ENCODE peak calls at places on chromosomes 3 and 15, in four cellular contexts. One of them, this sample, is unnamed.

GRCh38 chr3:38655708-38656300 is 6.3 kb upstream of the SCN5A start:
- DNase-seq in neural progenitor cell: peak
- DNase-seq in H9: peak
- DNase-seq in D721Med: no peak
- DNase-seq in this sample: peak

GRCh38 chr3:168933614-168934013 is 729.9 kb downstream of the MECOM start:
- DNase-seq in D721Med: no peak
- DNase-seq in H9: no peak
- DNase-seq in neural progenitor cell: no peak
- DNase-seq in this sample: no peak

GRCh38 chr3:105355355-105356063 is 11.2 kb upstream of the ALCAM start:
- DNase-seq in H9: no peak
- DNase-seq in neural progenitor cell: no peak
- DNase-seq in D721Med: no peak
- DNase-seq in this sample: peak

GRCh38 chr3:195616681-195617080 is 32.9 kb upstream of the APOD start:
- DNase-seq in D721Med: no peak
- DNase-seq in H9: no peak
- DNase-seq in neural progenitor cell: no peak
- DNase-seq in this sample: no peak

GRCh38 chr3:153295906-153296305 is 133.9 kb downstream of the RAP2B start:
- DNase-seq in neural progenitor cell: no peak
- DNase-seq in H9: no peak
- DNase-seq in D721Med: no peak
- DNase-seq in this sample: no peak

GRCh38 chr15:73369073-73369694 is 426 bp upstream of the HCN4 start:
- DNase-seq in neural progenitor cell: peak
- DNase-seq in H9: no peak
- DNase-seq in D721Med: no peak
- DNase-seq in this sample: no peak

GRCh38 chr15:39616731-39617455 is 36.0 kb downstream of the THBS1 start:
- DNase-seq in H9: no peak
- DNase-seq in D721Med: no peak
- DNase-seq in neural progenitor cell: no peak
- DNase-seq in this sample: no peak

GRCh38 chr3:116947809-116948208 is 238.2 kb downstream of the TUSC7 start:
- DNase-seq in D721Med: no peak
- DNase-seq in neural progenitor cell: no peak
- DNase-seq in H9: no peak
- DNase-seq in this sample: no peak

GRCh38 chr3:124986153-124987143 is 51.9 kb upstream of the MUC13 start:
- DNase-seq in D721Med: no peak
- DNase-seq in neural progenitor cell: peak
- DNase-seq in H9: no peak
- DNase-seq in this sample: peak

GRCh38 chr15:58748787-58749531 is 548 bp downstream of the ADAM10 start:
- DNase-seq in D721Med: no peak
- DNase-seq in neural progenitor cell: peak
- DNase-seq in H9: peak
- DNase-seq in this sample: peak

GRCh38 chr3:39644176-39644575 is 165.2 kb upstream of the MYRIP start:
- DNase-seq in D721Med: no peak
- DNase-seq in H9: no peak
- DNase-seq in neural progenitor cell: no peak
- DNase-seq in this sample: no peak

GRCh38 chr3:110077093-110077492 is 739.7 kb upstream of the DPPA4 start:
- DNase-seq in H9: no peak
- DNase-seq in neural progenitor cell: no peak
- DNase-seq in D721Med: no peak
- DNase-seq in this sample: no peak

GRCh38 chr15:51750942-51751686 is at the start of gene TMOD2:
- DNase-seq in neural progenitor cell: peak
- DNase-seq in D721Med: peak
- DNase-seq in H9: peak
- DNase-seq in this sample: peak

GRCh38 chr3:17602126-17602525 is 140.3 kb downstream of the TBC1D5 start:
- DNase-seq in neural progenitor cell: no peak
- DNase-seq in H9: no peak
- DNase-seq in D721Med: no peak
- DNase-seq in this sample: no peak

GRCh38 chr15:37789392-37789776 is 145.1 kb upstream of the TMCO5A start:
- DNase-seq in H9: no peak
- DNase-seq in D721Med: no peak
- DNase-seq in neural progenitor cell: no peak
- DNase-seq in this sample: no peak

GRCh38 chr3:101038393-101038792 is 45.2 kb upstream of the ABI3BP start:
- DNase-seq in D721Med: no peak
- DNase-seq in H9: no peak
- DNase-seq in neural progenitor cell: no peak
- DNase-seq in this sample: no peak

GRCh38 chr3:150059729-150060128 is 89.0 kb upstream of the PFN2 start:
- DNase-seq in H9: no peak
- DNase-seq in neural progenitor cell: no peak
- DNase-seq in D721Med: no peak
- DNase-seq in this sample: no peak

GRCh38 chr3:133330043-133330442 is 69.8 kb upstream of the BFSP2 start:
- DNase-seq in H9: peak
- DNase-seq in D721Med: no peak
- DNase-seq in neural progenitor cell: peak
- DNase-seq in this sample: no peak

GRCh38 chr3:5270656-5271055 is 83.1 kb downstream of the EDEM1 start:
- DNase-seq in H9: no peak
- DNase-seq in D721Med: no peak
- DNase-seq in neural progenitor cell: no peak
- DNase-seq in this sample: no peak

GRCh38 chr3:192122832-192123594 is 604.3 kb downstream of the FGF12 start:
- DNase-seq in D721Med: no peak
- DNase-seq in H9: no peak
- DNase-seq in neural progenitor cell: no peak
- DNase-seq in this sample: no peak

GRCh38 chr15:84810073-84810840 is 6.9 kb upstream of the ALPK3 start:
- DNase-seq in D721Med: no peak
- DNase-seq in H9: no peak
- DNase-seq in neural progenitor cell: peak
- DNase-seq in this sample: no peak

GRCh38 chr3:14857506-14857905 is 38.7 kb downstream of the FGD5 start:
- DNase-seq in D721Med: no peak
- DNase-seq in neural progenitor cell: no peak
- DNase-seq in H9: no peak
- DNase-seq in this sample: no peak

GRCh38 chr15:34812369-34812768 is 17.0 kb upstream of the ACTC1 start:
- DNase-seq in neural progenitor cell: no peak
- DNase-seq in H9: no peak
- DNase-seq in D721Med: no peak
- DNase-seq in this sample: no peak

GRCh38 chr15:24068102-24068501 is 381.0 kb upstream of the NDN start:
- DNase-seq in neural progenitor cell: no peak
- DNase-seq in D721Med: no peak
- DNase-seq in H9: no peak
- DNase-seq in this sample: peak

GRCh38 chr3:5162102-5162501 is 25.4 kb upstream of the EDEM1 start:
- DNase-seq in D721Med: no peak
- DNase-seq in neural progenitor cell: peak
- DNase-seq in H9: no peak
- DNase-seq in this sample: no peak

GRCh38 chr3:108051005-108051404 is 39.8 kb downstream of the CD47 start:
- DNase-seq in D721Med: no peak
- DNase-seq in neural progenitor cell: no peak
- DNase-seq in H9: no peak
- DNase-seq in this sample: no peak

GRCh38 chr15:77266708-77267387 is 153.1 kb downstream of the PEAK1 start:
- DNase-seq in neural progenitor cell: peak
- DNase-seq in H9: peak
- DNase-seq in D721Med: no peak
- DNase-seq in this sample: peak

GRCh38 chr3:55801068-55801467 is 314.0 kb upstream of the WNT5A start:
- DNase-seq in neural progenitor cell: no peak
- DNase-seq in H9: no peak
- DNase-seq in D721Med: no peak
- DNase-seq in this sample: no peak

GRCh38 chr15:42010434-42010833 is 10.4 kb downstream of the PLA2G4E start:
- DNase-seq in neural progenitor cell: no peak
- DNase-seq in D721Med: no peak
- DNase-seq in H9: no peak
- DNase-seq in this sample: no peak

GRCh38 chr15:70783610-70784021 is 20.3 kb upstream of the UACA start:
- DNase-seq in D721Med: no peak
- DNase-seq in H9: no peak
- DNase-seq in neural progenitor cell: no peak
- DNase-seq in this sample: no peak

GRCh38 chr15:75776075-75776443 is 63.4 kb upstream of the CSPG4 start:
- DNase-seq in neural progenitor cell: peak
- DNase-seq in D721Med: no peak
- DNase-seq in H9: no peak
- DNase-seq in this sample: peak

GRCh38 chr3:40511031-40511718 is 5.3 kb downstream of the ZNF620 start:
- DNase-seq in neural progenitor cell: no peak
- DNase-seq in D721Med: no peak
- DNase-seq in H9: no peak
- DNase-seq in this sample: no peak

GRCh38 chr15:59688383-59688887 is 685 bp downstream of the BNIP2 start:
- DNase-seq in neural progenitor cell: no peak
- DNase-seq in H9: no peak
- DNase-seq in D721Med: no peak
- DNase-seq in this sample: peak

GRCh38 chr3:108099203-108099602 is 8.4 kb upstream of the CD47 start:
- DNase-seq in D721Med: no peak
- DNase-seq in neural progenitor cell: peak
- DNase-seq in H9: no peak
- DNase-seq in this sample: no peak